ENCODE peak calls at places on chromosomes 5 and 9, in seven cellular contexts. R is uterus; W is stimulated activated CD4-positive, alpha-beta T cell treated with anti-CD3 and anti-CD28 coated beads, TNF-alpha, amount 100 ng/mL, for 48 hours; C is activated CD4-positive, CD25-positive, alpha-beta regulatory T cell; Y is stimulated activated CD8-positive, alpha-beta memory T cell treated with anti-CD3 and anti-CD28 coated beads, Interleukin-2, amount 100 ng/mL, for 48 hours; A is endothelial cell of umbilical vein; M is cardiac fibroblast. B is an unnamed sample.

GRCh38 chr5:149206524-149207141 is 65.0 kb upstream of the AFAP1L1 start:
- DNase-seq in R (no peak), W (no peak), C (no peak), Y (no peak), A (no peak), M (peak; percentile 49), B (no peak)

GRCh38 chr9:119283118-119283794 is 86.0 kb downstream of the BRINP1 start:
- DNase-seq in R (no peak), W (no peak), C (no peak), Y (no peak), A (no peak), M (no peak), B (no peak)

GRCh38 chr9:116430849-116431248 is 256.3 kb upstream of the TRIM32 start:
- DNase-seq in R (no peak), W (no peak), C (no peak), Y (no peak), A (no peak), M (no peak), B (no peak)

GRCh38 chr9:133238851-133239532 is 29.9 kb upstream of the OBP2B start:
- DNase-seq in R (peak; percentile 43), W (peak; percentile 61), C (peak; percentile 14), Y (peak; percentile 66), A (peak; percentile 51), M (peak; percentile 76), B (no peak)

GRCh38 chr9:117293199-117294114 is 121.4 kb downstream of the ASTN2 start:
- DNase-seq in R (no peak), W (no peak), C (no peak), Y (no peak), A (no peak), M (no peak), B (no peak)

GRCh38 chr5:150080696-150081435 is 5.5 kb downstream of the CSF1R start:
- DNase-seq in R (no peak), W (no peak), C (no peak), Y (no peak), A (no peak), M (no peak), B (no peak)

GRCh38 chr5:120327180-120327579 is 136.9 kb upstream of the PRR16 start:
- DNase-seq in R (no peak), W (no peak), C (no peak), Y (no peak), A (peak; percentile 6), M (peak; percentile 24), B (no peak)

GRCh38 chr5:173778784-173779304 is 109.3 kb upstream of the CPEB4 start:
- DNase-seq in R (no peak), W (no peak), C (no peak), Y (no peak), A (peak; percentile 52), M (peak; percentile 56), B (no peak)

GRCh38 chr5:106189121-106189809 is 1481.5 kb downstream of the EFNA5 start:
- DNase-seq in R (no peak), W (no peak), C (no peak), Y (no peak), A (no peak), M (no peak), B (no peak)

GRCh38 chr5:172501708-172502379 is 47.5 kb upstream of the SH3PXD2B start:
- DNase-seq in R (peak; percentile 6), W (no peak), C (no peak), Y (no peak), A (no peak), M (no peak), B (no peak)

GRCh38 chr5:120073722-120074121 is 390.4 kb upstream of the PRR16 start:
- DNase-seq in R (no peak), W (no peak), C (no peak), Y (no peak), A (no peak), M (no peak), B (no peak)

GRCh38 chr5:56405536-56405935 is 172.4 kb upstream of the ANKRD55 start:
- DNase-seq in R (no peak), W (no peak), C (no peak), Y (no peak), A (no peak), M (no peak), B (no peak)

GRCh38 chr5:127296321-127296720 is 5.7 kb downstream of the MEGF10 start:
- DNase-seq in R (no peak), W (no peak), C (no peak), Y (no peak), A (peak; percentile 61), M (peak; percentile 72), B (no peak)

GRCh38 chr5:59542841-59543825 is 350.4 kb downstream of the PDE4D start:
- DNase-seq in R (peak; percentile 47), W (no peak), C (no peak), Y (no peak), A (peak; percentile 95), M (peak; percentile 48), B (peak; percentile 5)

GRCh38 chr5:40071870-40072269 is 607.8 kb upstream of the PTGER4 start:
- DNase-seq in R (no peak), W (no peak), C (no peak), Y (no peak), A (peak; percentile 77), M (peak; percentile 68), B (no peak)

GRCh38 chr9:81575976-81576375 is 113.4 kb downstream of the TLE1 start:
- DNase-seq in R (no peak), W (no peak), C (no peak), Y (no peak), A (peak; percentile 82), M (peak; percentile 49), B (no peak)

GRCh38 chr9:105046907-105047651 is 119.1 kb upstream of the ABCA1 start:
- DNase-seq in R (no peak), W (no peak), C (no peak), Y (no peak), A (no peak), M (no peak), B (no peak)

GRCh38 chr5:31049461-31049860 is 144.0 kb upstream of the CDH6 start:
- DNase-seq in R (no peak), W (no peak), C (no peak), Y (no peak), A (no peak), M (no peak), B (no peak)

GRCh38 chr9:4510546-4511322 is 20.5 kb downstream of the SLC1A1 start:
- DNase-seq in R (no peak), W (no peak), C (no peak), Y (no peak), A (no peak), M (no peak), B (no peak)

GRCh38 chr9:114318416-114318815 is 4.5 kb upstream of the ORM1 start:
- DNase-seq in R (peak; percentile 3), W (no peak), C (no peak), Y (no peak), A (no peak), M (no peak), B (no peak)

GRCh38 chr5:55533806-55534435 is 843 bp downstream of the PLPP1 start:
- DNase-seq in R (peak; percentile 54), W (no peak), C (no peak), Y (no peak), A (peak; percentile 75), M (peak; percentile 42), B (no peak)

GRCh38 chr5:170312666-170313065 is 15.1 kb upstream of the LCP2 start:
- DNase-seq in R (no peak), W (no peak), C (no peak), Y (no peak), A (peak; percentile 8), M (peak; percentile 80), B (no peak)

GRCh38 chr5:172113036-172113435 is 75.0 kb downstream of the STK10 start:
- DNase-seq in R (no peak), W (peak; percentile 63), C (peak; percentile 71), Y (peak; percentile 66), A (no peak), M (no peak), B (no peak)

GRCh38 chr9:95018099-95018927 is 291.8 kb downstream of the AOPEP start:
- DNase-seq in R (no peak), W (no peak), C (no peak), Y (no peak), A (peak; percentile 81), M (peak; percentile 98), B (no peak)

GRCh38 chr9:83270116-83270515 is 207.2 kb upstream of the RASEF start:
- DNase-seq in R (no peak), W (no peak), C (no peak), Y (no peak), A (peak; percentile 51), M (no peak), B (no peak)

GRCh38 chr9:88988796-88989641 is 2.2 kb upstream of the S1PR3 start:
- DNase-seq in R (peak; percentile 30), W (no peak), C (no peak), Y (no peak), A (peak; percentile 30), M (peak; percentile 84), B (no peak)

GRCh38 chr5:168734657-168735344 is 155.6 kb upstream of the PANK3 start:
- DNase-seq in R (peak; percentile 32), W (no peak), C (no peak), Y (no peak), A (no peak), M (peak; percentile 75), B (peak; percentile 53)

GRCh38 chr9:127611796-127612790 is at the start of gene STXBP1:
- DNase-seq in R (peak; percentile 83), W (peak; percentile 82), C (peak; percentile 73), Y (peak; percentile 86), A (peak; percentile 82), M (peak; percentile 71), B (peak; percentile 22)

GRCh38 chr9:108654566-108654965 is 201.2 kb downstream of the ACTL7B start:
- DNase-seq in R (no peak), W (no peak), C (no peak), Y (no peak), A (no peak), M (peak; percentile 18), B (no peak)

GRCh38 chr9:14271078-14271673 is 42.8 kb downstream of the NFIB start:
- DNase-seq in R (peak; percentile 91), W (no peak), C (no peak), Y (no peak), A (peak; percentile 95), M (peak; percentile 80), B (no peak)

GRCh38 chr9:8821910-8822666 is 1022.5 kb upstream of the DMAC1 start:
- DNase-seq in R (no peak), W (no peak), C (no peak), Y (no peak), A (no peak), M (no peak), B (no peak)

GRCh38 chr5:144121577-144121976 is 48.9 kb downstream of the YIPF5 start:
- DNase-seq in R (no peak), W (no peak), C (no peak), Y (no peak), A (peak; percentile 87), M (peak; percentile 13), B (no peak)

GRCh38 chr5:3601929-3602712 is 6.5 kb downstream of the IRX1 start:
- DNase-seq in R (no peak), W (no peak), C (no peak), Y (no peak), A (no peak), M (no peak), B (no peak)

GRCh38 chr5:59648949-59649921 is 244.3 kb downstream of the PDE4D start:
- DNase-seq in R (no peak), W (no peak), C (no peak), Y (no peak), A (peak; percentile 91), M (no peak), B (no peak)

B was measured in thoracic aorta.